ENCODE peak calls at places on chromosomes 3 and 15, in five cellular contexts. One of them, this sample, is unnamed.

GRCh38 chr3:194304186-194304917 is 46.8 kb downstream of the CPN2 start:
- DNase-seq in GM12878: no peak
- DNase-seq in HepG2: no peak
- DNase-seq in H1: no peak
- DNase-seq in K562: no peak
- DNase-seq in this sample: no peak

GRCh38 chr3:178195824-178196223 is 340.4 kb upstream of the KCNMB2 start:
- DNase-seq in GM12878: no peak
- DNase-seq in HepG2: no peak
- DNase-seq in H1: no peak
- DNase-seq in K562: peak; percentile 56
- DNase-seq in this sample: no peak

GRCh38 chr3:87626471-87626995 is 350.1 kb upstream of the POU1F1 start:
- DNase-seq in GM12878: no peak
- DNase-seq in HepG2: no peak
- DNase-seq in H1: no peak
- DNase-seq in K562: no peak
- DNase-seq in this sample: no peak

GRCh38 chr3:172516318-172517214 is 6.7 kb downstream of the TNFSF10 start:
- DNase-seq in GM12878: no peak
- DNase-seq in HepG2: no peak
- DNase-seq in H1: no peak
- DNase-seq in K562: no peak
- DNase-seq in this sample: no peak

GRCh38 chr15:36911322-36911944 is 188.9 kb downstream of the MEIS2 start:
- DNase-seq in GM12878: no peak
- DNase-seq in HepG2: peak; percentile 21
- DNase-seq in H1: no peak
- DNase-seq in K562: no peak
- DNase-seq in this sample: no peak

GRCh38 chr3:46936733-46937250 is 39.8 kb downstream of the CCDC12 start:
- DNase-seq in GM12878: no peak
- DNase-seq in HepG2: no peak
- DNase-seq in H1: no peak
- DNase-seq in K562: no peak
- DNase-seq in this sample: no peak

GRCh38 chr3:101850327-101851048 is 1.2 kb downstream of the NFKBIZ start:
- DNase-seq in GM12878: peak; percentile 65
- DNase-seq in HepG2: no peak
- DNase-seq in H1: no peak
- DNase-seq in K562: peak; percentile 51
- DNase-seq in this sample: no peak

GRCh38 chr3:17151598-17152373 is 267.0 kb downstream of the PLCL2 start:
- DNase-seq in GM12878: peak; percentile 92
- DNase-seq in HepG2: no peak
- DNase-seq in H1: no peak
- DNase-seq in K562: peak; percentile 74
- DNase-seq in this sample: no peak

GRCh38 chr3:10357592-10358308 is 36.8 kb upstream of the SEC13 start:
- DNase-seq in GM12878: peak; percentile 15
- DNase-seq in HepG2: no peak
- DNase-seq in H1: no peak
- DNase-seq in K562: no peak
- DNase-seq in this sample: no peak

GRCh38 chr15:29596266-29596665 is 226.0 kb downstream of the TJP1 start:
- DNase-seq in GM12878: no peak
- DNase-seq in HepG2: no peak
- DNase-seq in H1: no peak
- DNase-seq in K562: no peak
- DNase-seq in this sample: peak; percentile 4

GRCh38 chr3:183306798-183307671 is 54.0 kb downstream of the B3GNT5 start:
- DNase-seq in GM12878: peak; percentile 21
- DNase-seq in HepG2: no peak
- DNase-seq in H1: no peak
- DNase-seq in K562: peak; percentile 80
- DNase-seq in this sample: no peak

GRCh38 chr15:67062365-67062985 is 2.9 kb upstream of the SMAD3 start:
- DNase-seq in GM12878: no peak
- DNase-seq in HepG2: peak; percentile 90
- DNase-seq in H1: no peak
- DNase-seq in K562: no peak
- DNase-seq in this sample: no peak
- TF ChIP-seq SP1 in GM12878: no peak
- TF ChIP-seq SP1 in HepG2: no peak
- TF ChIP-seq SP1 in H1: no peak
- TF ChIP-seq SP1 in K562: no peak
- TF ChIP-seq SP1 in this sample: no peak

DNA sequence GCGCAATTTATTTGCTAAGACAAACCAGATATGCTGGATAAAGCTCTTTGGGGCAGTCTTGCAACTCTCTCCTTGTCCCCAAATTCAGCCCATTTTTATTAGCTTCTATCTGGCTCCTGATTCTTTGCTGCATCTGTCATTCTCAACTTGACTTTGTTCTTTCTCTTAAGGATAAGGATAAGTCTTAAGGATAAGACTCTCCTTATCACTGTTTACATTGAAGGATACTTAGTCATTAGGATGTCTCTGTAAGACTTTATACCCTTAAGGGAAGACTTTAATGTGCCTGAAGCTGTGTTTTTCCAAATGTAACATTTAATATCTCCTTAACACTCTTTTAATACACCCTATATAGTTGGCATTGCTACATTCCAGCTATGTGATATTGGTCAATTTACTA is 49.3 kb downstream of the ALCAM start:
- DNase-seq in GM12878: no peak
- DNase-seq in HepG2: no peak
- DNase-seq in H1: no peak
- DNase-seq in K562: no peak
- DNase-seq in this sample: no peak
- H3K79me2 ChIP-seq in GM12878: no peaks in the 10 kb centered on the region
- H3K79me2 ChIP-seq in HepG2: peaks cover 5% of the 10 kb centered on the region
- H3K79me2 ChIP-seq in H1: no peaks in the 10 kb centered on the region
- H3K79me2 ChIP-seq in K562: no peaks in the 10 kb centered on the region
- H3K79me2 ChIP-seq in this sample: peaks cover 29% of the 10 kb centered on the region

GRCh38 chr3:89113887-89114840 is 6.7 kb downstream of the EPHA3 start:
- DNase-seq in GM12878: no peak
- DNase-seq in HepG2: peak; percentile 20
- DNase-seq in H1: peak; percentile 81
- DNase-seq in K562: peak; percentile 1
- DNase-seq in this sample: no peak
- TF ChIP-seq SP1 in GM12878: no peak
- TF ChIP-seq SP1 in HepG2: no peak
- TF ChIP-seq SP1 in H1: no peak
- TF ChIP-seq SP1 in K562: no peak
- TF ChIP-seq SP1 in this sample: no peak

GRCh38 chr3:159844383-159844730 is 144.3 kb upstream of the IL12A start:
- DNase-seq in GM12878: no peak
- DNase-seq in HepG2: no peak
- DNase-seq in H1: no peak
- DNase-seq in K562: no peak
- DNase-seq in this sample: no peak

GRCh38 chr3:159844801-159845261 is 143.8 kb upstream of the IL12A start:
- DNase-seq in GM12878: no peak
- DNase-seq in HepG2: no peak
- DNase-seq in H1: no peak
- DNase-seq in K562: no peak
- DNase-seq in this sample: no peak

GRCh38 chr3:159845737-159846136 is 142.9 kb upstream of the IL12A start:
- DNase-seq in GM12878: no peak
- DNase-seq in HepG2: no peak
- DNase-seq in H1: no peak
- DNase-seq in K562: no peak
- DNase-seq in this sample: no peak

GRCh38 chr3:159848348-159849118 is 140.1 kb upstream of the IL12A start:
- DNase-seq in GM12878: no peak
- DNase-seq in HepG2: no peak
- DNase-seq in H1: no peak
- DNase-seq in K562: no peak
- DNase-seq in this sample: no peak

GRCh38 chr3:159846255-159846654 is 142.4 kb upstream of the IL12A start:
- DNase-seq in GM12878: no peak
- DNase-seq in HepG2: no peak
- DNase-seq in H1: no peak
- DNase-seq in K562: no peak
- DNase-seq in this sample: no peak
- H3K79me2 ChIP-seq in GM12878: no peaks in the 10 kb centered on the region
- H3K79me2 ChIP-seq in HepG2: no peaks in the 10 kb centered on the region
- H3K79me2 ChIP-seq in H1: no peaks in the 10 kb centered on the region
- H3K79me2 ChIP-seq in K562: no peaks in the 10 kb centered on the region
- H3K79me2 ChIP-seq in this sample: no peaks in the 10 kb centered on the region

GRCh38 chr15:90697180-90697579 is 20.0 kb upstream of the BLM start:
- DNase-seq in GM12878: no peak
- DNase-seq in HepG2: no peak
- DNase-seq in H1: no peak
- DNase-seq in K562: no peak
- DNase-seq in this sample: no peak

GRCh38 chr15:90690585-90690984 is 26.6 kb upstream of the BLM start:
- DNase-seq in GM12878: no peak
- DNase-seq in HepG2: no peak
- DNase-seq in H1: no peak
- DNase-seq in K562: no peak
- DNase-seq in this sample: no peak

GRCh38 chr15:90694987-90695386 is 22.2 kb upstream of the BLM start:
- DNase-seq in GM12878: no peak
- DNase-seq in HepG2: no peak
- DNase-seq in H1: no peak
- DNase-seq in K562: no peak
- DNase-seq in this sample: no peak

GRCh38 chr15:90691369-90691768 is 25.8 kb upstream of the BLM start:
- DNase-seq in GM12878: no peak
- DNase-seq in HepG2: no peak
- DNase-seq in H1: no peak
- DNase-seq in K562: no peak
- DNase-seq in this sample: no peak

GRCh38 chr15:90691982-90692773 is 25.0 kb upstream of the BLM start:
- DNase-seq in GM12878: peak; percentile 84
- DNase-seq in HepG2: no peak
- DNase-seq in H1: no peak
- DNase-seq in K562: no peak
- DNase-seq in this sample: no peak
- TF ChIP-seq SP1 in GM12878: no peak
- TF ChIP-seq SP1 in HepG2: no peak
- TF ChIP-seq SP1 in H1: no peak
- TF ChIP-seq SP1 in K562: no peak
- TF ChIP-seq SP1 in this sample: no peak

DNA sequence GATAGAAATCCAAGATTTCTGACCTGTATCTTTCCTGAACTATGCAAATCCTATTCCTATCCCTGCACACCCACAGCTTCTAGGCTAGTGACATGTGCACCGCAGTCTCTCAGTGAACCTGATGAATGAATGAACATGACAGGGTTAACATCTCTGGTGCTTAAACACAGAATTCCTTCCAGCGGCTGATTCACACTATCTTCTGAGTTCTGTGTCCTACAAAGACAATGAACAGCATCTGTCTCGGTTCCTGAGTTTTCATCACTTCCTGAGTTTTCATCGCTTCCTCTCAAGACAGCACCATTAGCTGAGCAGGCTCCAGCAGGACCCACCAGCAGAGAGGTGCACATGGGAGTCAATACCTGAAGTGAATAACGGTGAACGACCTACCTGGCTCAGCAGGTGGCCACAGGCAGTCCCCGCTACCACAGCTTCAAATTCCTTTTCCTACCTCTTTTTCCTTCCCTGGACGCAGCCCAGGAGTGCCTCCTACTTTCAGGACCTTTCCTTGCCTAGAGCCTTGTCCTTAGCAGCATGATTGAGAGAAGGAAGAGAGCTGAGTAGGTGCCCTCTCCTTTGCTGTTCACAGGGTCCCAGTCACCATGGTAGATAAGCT is 113.5 kb downstream of the IGF2BP2 start:
- DNase-seq in GM12878: no peak
- DNase-seq in HepG2: no peak
- DNase-seq in H1: no peak
- DNase-seq in K562: no peak
- DNase-seq in this sample: no peak
- H3K79me2 ChIP-seq in GM12878: no peaks in the 10 kb centered on the region
- H3K79me2 ChIP-seq in HepG2: peaks cover 94% of the 10 kb centered on the region
- H3K79me2 ChIP-seq in H1: peaks cover 9% of the 10 kb centered on the region
- H3K79me2 ChIP-seq in K562: peaks cover 72% of the 10 kb centered on the region
- H3K79me2 ChIP-seq in this sample: peaks cover 98% of the 10 kb centered on the region

GRCh38 chr3:150253622-150254021 is 154.5 kb upstream of the TSC22D2 start:
- DNase-seq in GM12878: no peak
- DNase-seq in HepG2: peak; percentile 66
- DNase-seq in H1: no peak
- DNase-seq in K562: peak; percentile 65
- DNase-seq in this sample: no peak
- TF ChIP-seq SP1 in GM12878: no peak
- TF ChIP-seq SP1 in HepG2: no peak
- TF ChIP-seq SP1 in H1: no peak
- TF ChIP-seq SP1 in K562: no peak
- TF ChIP-seq SP1 in this sample: no peak

This sample was measured in HCT116.